ENCODE peak calls at places on chromosomes 6 and 20, in five cellular contexts. Z is trophoblast cell; U is naive thymus-derived CD4-positive, alpha-beta T cell; E is stomach; G is PC-3. T is an unnamed sample.

GRCh38 chr20:50568549-50568942 is 58.4 kb downstream of the PTPN1 start:
- DNase-seq in U (no peak), Z (no peak), G (no peak), E (no peak), T (no peak)

GRCh38 chr6:35181933-35182612 is 31.7 kb upstream of the SCUBE3 start:
- DNase-seq in Z (peak; percentile 96), U (no peak), E (peak; percentile 45), G (peak; percentile 67), T (no peak)

GRCh38 chr6:83221886-83222479 is 28.8 kb downstream of the RWDD2A start:
- DNase-seq in G (peak; percentile 57), U (peak; percentile 6), E (no peak), Z (peak; percentile 94), T (no peak)

GRCh38 chr6:157954150-157955117 is 27.2 kb upstream of the SYNJ2 start:
- DNase-seq in U (no peak), G (peak; percentile 50), E (peak; percentile 87), Z (peak; percentile 94), T (no peak)

GRCh38 chr6:121826156-121826810 is 390.8 kb downstream of the GJA1 start:
- DNase-seq in Z (peak; percentile 80), U (no peak), G (peak; percentile 89), E (no peak), T (no peak)

GRCh38 chr6:167956983-167957492 is 40.4 kb upstream of the KIF25 start:
- DNase-seq in U (no peak), G (peak; percentile 62), E (no peak), Z (peak; percentile 73), T (no peak)

GRCh38 chr20:50196248-50196647 is 5.6 kb downstream of the CEBPB start:
- DNase-seq in Z (no peak), U (no peak), E (no peak), G (no peak), T (no peak)

GRCh38 chr20:61810066-61810708 is 255.5 kb downstream of the TAF4 start:
- DNase-seq in U (no peak), E (no peak), G (no peak), Z (no peak), T (no peak)

GRCh38 chr20:31475032-31475431 is at the start of the genes DEFB124 and REM1:
- DNase-seq in G (no peak), U (no peak), E (no peak), Z (no peak), T (no peak)

GRCh38 chr20:11754451-11754850 is 163.2 kb upstream of the BTBD3 start:
- DNase-seq in G (no peak), Z (no peak), U (no peak), E (no peak), T (no peak)

GRCh38 chr6:75201901-75202672 is 3.8 kb downstream of the COL12A1 start:
- DNase-seq in G (no peak), U (no peak), E (no peak), Z (no peak), T (no peak)

GRCh38 chr6:75203721-75204120 is 2.1 kb downstream of the COL12A1 start:
- DNase-seq in U (no peak), Z (peak; percentile 59), G (peak; percentile 18), E (no peak), T (no peak)

GRCh38 chr6:75204222-75204958 is 1.5 kb downstream of the COL12A1 start:
- DNase-seq in E (peak; percentile 69), Z (peak; percentile 87), U (no peak), G (peak; percentile 86), T (no peak)

GRCh38 chr6:75201076-75201475 is 4.8 kb downstream of the COL12A1 start:
- DNase-seq in U (no peak), Z (no peak), E (no peak), G (no peak), T (no peak)

DNA sequence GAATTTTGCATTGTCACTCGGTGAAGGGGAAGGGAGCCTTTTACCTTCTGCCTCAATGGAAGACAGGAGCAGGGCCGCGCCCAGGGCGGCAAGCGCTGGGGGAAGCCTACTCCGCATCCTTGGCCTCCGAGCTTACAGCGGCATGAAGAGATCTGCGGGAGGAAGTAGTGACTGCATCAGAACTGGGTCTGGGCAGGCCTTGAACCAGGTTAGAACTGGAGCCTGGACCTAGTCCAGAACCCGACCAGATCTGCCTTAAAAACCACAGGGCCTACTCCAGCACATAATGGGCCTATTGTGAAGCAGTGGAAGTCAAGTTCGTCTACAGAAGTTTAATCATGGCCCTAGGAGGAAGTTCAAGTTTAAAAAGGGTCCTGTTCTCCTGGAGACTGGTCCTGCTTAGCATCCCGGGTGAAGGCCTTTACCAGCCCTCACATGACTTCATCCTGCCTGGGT is 3.1 kb downstream of the COL12A1 start:
- DNase-seq in G (no peak), E (no peak), U (no peak), Z (no peak), T (no peak)
- H3K27me3 ChIP-seq in G (no peaks in the 10 kb centered on the region), E (peaks cover 48% of the 10 kb centered on the region), U (peaks cover 37% of the 10 kb centered on the region), Z (peaks cover 12% of the 10 kb centered on the region), T (peaks cover 41% of the 10 kb centered on the region)

GRCh38 chr6:30589754-30590358 is 18.6 kb downstream of the ABCF1 start:
- DNase-seq in G (no peak), U (no peak), E (no peak), Z (no peak), T (no peak)

GRCh38 chr6:30590509-30590908 is 19.3 kb downstream of the ABCF1 start:
- DNase-seq in U (no peak), E (no peak), G (no peak), Z (no peak), T (no peak)

GRCh38 chr6:30592287-30592686 is 21.0 kb downstream of the ABCF1 start:
- DNase-seq in Z (no peak), G (no peak), U (no peak), E (no peak), T (no peak)

DNA sequence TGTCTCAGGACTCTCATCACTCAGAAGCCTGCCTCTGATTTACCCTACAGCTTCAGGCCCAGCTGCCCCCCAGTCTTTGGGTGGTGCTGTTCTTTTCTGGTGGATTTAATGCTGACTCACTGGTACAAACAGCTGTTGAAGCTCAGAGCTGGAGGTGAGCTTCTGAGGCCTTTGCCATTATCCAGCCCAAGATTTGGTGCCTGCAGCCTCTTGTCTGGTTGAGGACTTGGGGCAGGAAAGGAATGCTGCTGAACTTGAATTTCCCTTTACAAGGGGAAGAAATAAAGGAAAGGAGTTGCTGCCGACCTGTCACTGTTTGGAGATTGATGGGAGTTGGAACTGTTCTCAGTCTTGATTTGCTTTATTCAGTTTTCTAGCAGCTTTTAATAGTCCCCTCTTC is 19.8 kb downstream of the ABCF1 start:
- DNase-seq in G (peak; percentile 85), U (no peak), E (no peak), Z (peak; percentile 93), T (no peak)
- H3K36me3 ChIP-seq in G (peaks cover 53% of the 10 kb centered on the region), U (peaks cover 85% of the 10 kb centered on the region), E (peaks cover 93% of the 10 kb centered on the region), Z (peaks cover 59% of the 10 kb centered on the region), T (peaks cover 48% of the 10 kb centered on the region)

GRCh38 chr6:108998460-108998859 is 96.2 kb downstream of the SESN1 start:
- DNase-seq in E (no peak), U (no peak), Z (no peak), G (no peak), T (no peak)

GRCh38 chr6:108989700-108990099 is 104.9 kb downstream of the SESN1 start:
- DNase-seq in E (peak; percentile 61), G (no peak), Z (peak; percentile 37), U (no peak), T (no peak)

GRCh38 chr6:108996208-108996607 is 98.4 kb downstream of the SESN1 start:
- DNase-seq in G (peak; percentile 44), E (no peak), Z (no peak), U (no peak), T (no peak)

GRCh38 chr6:108995296-108995695 is 99.3 kb downstream of the SESN1 start:
- DNase-seq in E (no peak), Z (peak; percentile 73), G (peak; percentile 53), U (no peak), T (no peak)

DNA sequence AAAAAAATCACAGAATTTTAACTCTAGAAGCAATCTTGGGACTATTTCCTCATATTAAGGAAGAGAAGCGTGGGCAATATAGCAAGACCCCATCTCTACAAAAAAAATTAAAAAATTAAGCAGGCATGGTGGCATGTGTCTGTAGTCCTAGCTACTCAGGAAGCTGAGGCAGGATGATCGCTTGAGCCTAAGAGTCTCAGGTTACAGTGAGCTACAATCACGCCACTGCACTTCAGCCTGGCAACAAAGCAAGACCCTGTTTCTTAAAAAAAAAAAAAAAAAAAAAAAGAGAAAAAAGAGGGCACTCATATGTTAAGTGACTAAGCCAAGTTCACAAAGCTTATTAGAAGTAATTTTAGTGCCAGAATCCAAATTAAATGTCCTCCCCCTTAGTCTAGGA is 100.8 kb downstream of the SESN1 start:
- DNase-seq in G (no peak), U (no peak), E (no peak), Z (no peak), T (no peak)
- H3K27ac ChIP-seq in G (no peak overlapping the region), U (no peak overlapping the region), E (no peak overlapping the region), Z (no peak overlapping the region), T (no peak overlapping the region)

DNA sequence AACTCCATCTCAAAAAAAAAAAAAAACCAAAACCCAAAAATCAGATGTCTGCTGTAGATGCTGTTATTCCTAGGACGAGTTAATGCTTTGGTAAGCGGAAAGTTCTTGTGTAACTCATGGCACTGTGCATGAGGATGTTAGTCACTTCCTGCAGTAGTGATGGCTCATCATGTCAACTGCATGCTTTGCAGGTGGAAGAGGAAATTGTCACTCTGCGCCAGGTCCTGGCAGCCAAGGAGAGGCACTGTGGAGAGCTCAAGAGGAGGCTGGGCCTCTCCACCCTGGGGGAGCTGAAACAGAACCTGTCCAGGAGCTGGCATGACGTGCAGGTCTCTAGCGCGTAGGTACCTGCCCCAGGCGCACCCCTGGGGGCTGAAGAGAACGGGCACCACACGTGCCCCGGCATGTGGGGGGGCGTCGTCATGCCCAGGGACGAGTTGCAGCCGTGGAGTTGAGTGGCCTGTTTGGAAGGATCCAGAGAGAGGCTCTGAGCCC is 8.5 kb downstream of the TPD52L2 start:
- DNase-seq in G (peak; percentile 95), Z (peak; percentile 47), U (no peak), E (no peak), T (no peak)
- H3K27me3 ChIP-seq in G (no peaks in the 10 kb centered on the region), Z (no peaks in the 10 kb centered on the region), U (no peaks in the 10 kb centered on the region), E (no peaks in the 10 kb centered on the region), T (no peaks in the 10 kb centered on the region)

GRCh38 chr6:2784061-2784460 is 18.9 kb downstream of the WRNIP1 start:
- DNase-seq in Z (no peak), E (no peak), G (no peak), U (no peak), T (no peak)
- H3K36me3 ChIP-seq in Z (peaks cover 48% of the 10 kb centered on the region), E (peaks cover 81% of the 10 kb centered on the region), G (peaks cover 34% of the 10 kb centered on the region), U (peaks cover 67% of the 10 kb centered on the region), T (peaks cover 7% of the 10 kb centered on the region)